ENCODE peak calls at places on chromosomes 5 and 9, in ten cellular contexts. One of them, this sample, is unnamed.

GRCh38 chr9:91515074-91515687 is 91.5 kb upstream of the NFIL3 start:
- DNase-seq in A673: peak; percentile 65
- DNase-seq in NCI-H2081: no peak
- DNase-seq in endodermal cell: no peak
- DNase-seq in GM12891: no peak
- DNase-seq in RWPE2: no peak
- DNase-seq in GM20000: peak; percentile 46
- DNase-seq in pancreas: no peak
- DNase-seq in activated T-cell treated with anti-CD3 and anti-CD28 coated beads for 1 hour: no peak
- DNase-seq in HT-29: no peak
- DNase-seq in this sample: no peak

GRCh38 chr5:123610665-123611406 is 98.9 kb downstream of the CSNK1G3 start:
- DNase-seq in pancreas: no peak
- DNase-seq in GM20000: peak; percentile 26
- DNase-seq in HT-29: peak; percentile 74
- DNase-seq in endodermal cell: no peak
- DNase-seq in NCI-H2081: peak; percentile 54
- DNase-seq in activated T-cell treated with anti-CD3 and anti-CD28 coated beads for 1 hour: no peak
- DNase-seq in RWPE2: no peak
- DNase-seq in GM12891: no peak
- DNase-seq in A673: peak; percentile 65
- DNase-seq in this sample: peak; percentile 5

GRCh38 chr9:26260238-26260637 is 582.0 kb upstream of the TUSC1 start:
- DNase-seq in HT-29: peak; percentile 11
- DNase-seq in A673: no peak
- DNase-seq in GM20000: no peak
- DNase-seq in GM12891: no peak
- DNase-seq in NCI-H2081: no peak
- DNase-seq in activated T-cell treated with anti-CD3 and anti-CD28 coated beads for 1 hour: no peak
- DNase-seq in pancreas: no peak
- DNase-seq in endodermal cell: no peak
- DNase-seq in RWPE2: no peak
- DNase-seq in this sample: no peak

GRCh38 chr5:168653611-168654010 is 74.4 kb upstream of the PANK3 start:
- DNase-seq in A673: no peak
- DNase-seq in HT-29: no peak
- DNase-seq in NCI-H2081: no peak
- DNase-seq in GM12891: no peak
- DNase-seq in GM20000: no peak
- DNase-seq in RWPE2: no peak
- DNase-seq in activated T-cell treated with anti-CD3 and anti-CD28 coated beads for 1 hour: no peak
- DNase-seq in pancreas: no peak
- DNase-seq in endodermal cell: peak; percentile 10
- DNase-seq in this sample: no peak

GRCh38 chr9:4167040-4167671 is 132.7 kb downstream of the GLIS3 start:
- DNase-seq in RWPE2: no peak
- DNase-seq in A673: no peak
- DNase-seq in GM20000: no peak
- DNase-seq in HT-29: no peak
- DNase-seq in NCI-H2081: no peak
- DNase-seq in activated T-cell treated with anti-CD3 and anti-CD28 coated beads for 1 hour: no peak
- DNase-seq in GM12891: no peak
- DNase-seq in pancreas: no peak
- DNase-seq in endodermal cell: no peak
- DNase-seq in this sample: no peak

GRCh38 chr5:91307023-91307422 is 76.1 kb downstream of the ARRDC3 start:
- DNase-seq in NCI-H2081: no peak
- DNase-seq in pancreas: no peak
- DNase-seq in GM12891: no peak
- DNase-seq in HT-29: no peak
- DNase-seq in endodermal cell: no peak
- DNase-seq in GM20000: no peak
- DNase-seq in A673: no peak
- DNase-seq in activated T-cell treated with anti-CD3 and anti-CD28 coated beads for 1 hour: no peak
- DNase-seq in RWPE2: no peak
- DNase-seq in this sample: no peak

GRCh38 chr9:21831841-21832509 is 29.5 kb downstream of the MTAP start:
- DNase-seq in activated T-cell treated with anti-CD3 and anti-CD28 coated beads for 1 hour: no peak
- DNase-seq in RWPE2: no peak
- DNase-seq in endodermal cell: no peak
- DNase-seq in GM12891: no peak
- DNase-seq in GM20000: peak; percentile 64
- DNase-seq in A673: peak; percentile 35
- DNase-seq in pancreas: no peak
- DNase-seq in HT-29: no peak
- DNase-seq in NCI-H2081: no peak
- DNase-seq in this sample: no peak

GRCh38 chr5:94911285-94911684 is 292.8 kb downstream of the SLF1 start:
- DNase-seq in HT-29: no peak
- DNase-seq in GM12891: no peak
- DNase-seq in RWPE2: no peak
- DNase-seq in A673: no peak
- DNase-seq in GM20000: no peak
- DNase-seq in activated T-cell treated with anti-CD3 and anti-CD28 coated beads for 1 hour: no peak
- DNase-seq in endodermal cell: no peak
- DNase-seq in pancreas: no peak
- DNase-seq in NCI-H2081: no peak
- DNase-seq in this sample: no peak

GRCh38 chr5:103582364-103582763 is 19.8 kb upstream of the NUDT12 start:
- DNase-seq in GM12891: no peak
- DNase-seq in RWPE2: no peak
- DNase-seq in NCI-H2081: peak; percentile 65
- DNase-seq in HT-29: peak; percentile 66
- DNase-seq in A673: peak; percentile 71
- DNase-seq in GM20000: no peak
- DNase-seq in activated T-cell treated with anti-CD3 and anti-CD28 coated beads for 1 hour: no peak
- DNase-seq in pancreas: no peak
- DNase-seq in endodermal cell: peak; percentile 53
- DNase-seq in this sample: peak; percentile 8

GRCh38 chr5:33441241-33441844 is 578 bp downstream of the TARS1 start:
- DNase-seq in RWPE2: no peak
- DNase-seq in A673: peak; percentile 47
- DNase-seq in activated T-cell treated with anti-CD3 and anti-CD28 coated beads for 1 hour: no peak
- DNase-seq in endodermal cell: peak; percentile 65
- DNase-seq in HT-29: no peak
- DNase-seq in GM12891: no peak
- DNase-seq in NCI-H2081: peak; percentile 52
- DNase-seq in GM20000: peak; percentile 9
- DNase-seq in pancreas: no peak
- DNase-seq in this sample: no peak

GRCh38 chr5:37840036-37840909 is at the start of gene GDNF:
- DNase-seq in GM20000: peak; percentile 39
- DNase-seq in GM12891: peak; percentile 12
- DNase-seq in activated T-cell treated with anti-CD3 and anti-CD28 coated beads for 1 hour: no peak
- DNase-seq in endodermal cell: peak; percentile 86
- DNase-seq in RWPE2: no peak
- DNase-seq in HT-29: no peak
- DNase-seq in NCI-H2081: no peak
- DNase-seq in pancreas: no peak
- DNase-seq in A673: peak; percentile 57
- DNase-seq in this sample: peak; percentile 73

GRCh38 chr5:109630109-109630508 is 59.6 kb upstream of the MAN2A1 start:
- DNase-seq in activated T-cell treated with anti-CD3 and anti-CD28 coated beads for 1 hour: no peak
- DNase-seq in A673: no peak
- DNase-seq in RWPE2: no peak
- DNase-seq in pancreas: no peak
- DNase-seq in endodermal cell: no peak
- DNase-seq in GM12891: no peak
- DNase-seq in GM20000: no peak
- DNase-seq in HT-29: no peak
- DNase-seq in NCI-H2081: no peak
- DNase-seq in this sample: no peak

GRCh38 chr9:21709464-21710058 is 92.9 kb upstream of the MTAP start:
- DNase-seq in HT-29: peak; percentile 93
- DNase-seq in RWPE2: no peak
- DNase-seq in NCI-H2081: peak; percentile 52
- DNase-seq in GM12891: no peak
- DNase-seq in GM20000: peak; percentile 46
- DNase-seq in activated T-cell treated with anti-CD3 and anti-CD28 coated beads for 1 hour: peak; percentile 56
- DNase-seq in pancreas: peak; percentile 29
- DNase-seq in endodermal cell: peak; percentile 90
- DNase-seq in A673: peak; percentile 57
- DNase-seq in this sample: peak; percentile 27

GRCh38 chr5:56838409-56839039 is 23.2 kb downstream of the MAP3K1 start:
- DNase-seq in A673: peak; percentile 76
- DNase-seq in GM12891: no peak
- DNase-seq in NCI-H2081: peak; percentile 42
- DNase-seq in RWPE2: no peak
- DNase-seq in activated T-cell treated with anti-CD3 and anti-CD28 coated beads for 1 hour: no peak
- DNase-seq in HT-29: peak; percentile 73
- DNase-seq in endodermal cell: no peak
- DNase-seq in GM20000: peak; percentile 25
- DNase-seq in pancreas: no peak
- DNase-seq in this sample: peak; percentile 4

GRCh38 chr9:121800376-121800775 is 148.9 kb downstream of the DAB2IP start:
- DNase-seq in activated T-cell treated with anti-CD3 and anti-CD28 coated beads for 1 hour: no peak
- DNase-seq in GM12891: no peak
- DNase-seq in NCI-H2081: no peak
- DNase-seq in GM20000: no peak
- DNase-seq in A673: no peak
- DNase-seq in endodermal cell: peak; percentile 30
- DNase-seq in HT-29: no peak
- DNase-seq in pancreas: no peak
- DNase-seq in RWPE2: no peak
- DNase-seq in this sample: no peak

GRCh38 chr9:69857131-69857530 is 36.5 kb downstream of the CFAP95 start:
- DNase-seq in endodermal cell: no peak
- DNase-seq in A673: no peak
- DNase-seq in GM12891: no peak
- DNase-seq in pancreas: no peak
- DNase-seq in GM20000: no peak
- DNase-seq in RWPE2: peak; percentile 73
- DNase-seq in activated T-cell treated with anti-CD3 and anti-CD28 coated beads for 1 hour: no peak
- DNase-seq in NCI-H2081: no peak
- DNase-seq in HT-29: no peak
- DNase-seq in this sample: no peak

GRCh38 chr9:135905380-135906282 is 1.7 kb downstream of the CAMSAP1 start:
- DNase-seq in GM20000: no peak
- DNase-seq in GM12891: no peak
- DNase-seq in RWPE2: no peak
- DNase-seq in A673: no peak
- DNase-seq in NCI-H2081: no peak
- DNase-seq in endodermal cell: no peak
- DNase-seq in HT-29: peak; percentile 48
- DNase-seq in activated T-cell treated with anti-CD3 and anti-CD28 coated beads for 1 hour: no peak
- DNase-seq in pancreas: no peak
- DNase-seq in this sample: no peak

GRCh38 chr9:120569556-120569955 is 10.4 kb downstream of the CDK5RAP2 start:
- DNase-seq in pancreas: no peak
- DNase-seq in endodermal cell: no peak
- DNase-seq in HT-29: no peak
- DNase-seq in GM12891: no peak
- DNase-seq in A673: no peak
- DNase-seq in NCI-H2081: no peak
- DNase-seq in GM20000: no peak
- DNase-seq in activated T-cell treated with anti-CD3 and anti-CD28 coated beads for 1 hour: no peak
- DNase-seq in RWPE2: no peak
- DNase-seq in this sample: no peak

GRCh38 chr5:172945151-172945550 is 14.1 kb upstream of the RPL26L1 start:
- DNase-seq in NCI-H2081: no peak
- DNase-seq in pancreas: no peak
- DNase-seq in HT-29: no peak
- DNase-seq in GM12891: no peak
- DNase-seq in activated T-cell treated with anti-CD3 and anti-CD28 coated beads for 1 hour: no peak
- DNase-seq in RWPE2: no peak
- DNase-seq in endodermal cell: no peak
- DNase-seq in GM20000: no peak
- DNase-seq in A673: no peak
- DNase-seq in this sample: no peak

GRCh38 chr5:141507387-141508091 is 18.7 kb downstream of the PCDHGC5 start:
- DNase-seq in GM12891: no peak
- DNase-seq in NCI-H2081: no peak
- DNase-seq in RWPE2: no peak
- DNase-seq in A673: no peak
- DNase-seq in HT-29: no peak
- DNase-seq in activated T-cell treated with anti-CD3 and anti-CD28 coated beads for 1 hour: no peak
- DNase-seq in pancreas: no peak
- DNase-seq in GM20000: peak; percentile 56
- DNase-seq in endodermal cell: no peak
- DNase-seq in this sample: no peak